ENCODE peak calls at places on chromosomes 11 and 22, in ten cellular contexts. E is SK-N-SH, C is GM23338, B is right cardiac atrium, U is A549, H is thyroid gland, K is cardiac muscle cell, S is heart left ventricle, Y is GM06990, V is choroid plexus epithelial cell. Q is an unnamed sample.

GRCh38 chr11:6351782-6352181 is 31.5 kb upstream of the CAVIN3 start:
- DNase-seq in E (no peak), C (no peak), B (no peak), U (no peak), H (no peak), K (no peak), S (no peak), Y (no peak), V (no peak), Q (no peak)

GRCh38 chr11:27464155-27464759 is 8.3 kb downstream of the LGR4 start:
- DNase-seq in E (no peak), C (peak; percentile 55), B (no peak), U (peak; percentile 79), H (peak; percentile 51), K (no peak), S (no peak), Y (no peak), V (peak; percentile 65), Q (no peak)

GRCh38 chr11:61507962-61508824 is at the start of gene LRRC10B:
- DNase-seq in E (peak; percentile 93), C (peak; percentile 95), B (no peak), U (peak; percentile 36), H (peak; percentile 29), K (peak; percentile 80), S (no peak), Y (no peak), V (no peak), Q (peak; percentile 66)

GRCh38 chr11:103547009-103547408 is 437.8 kb downstream of the DYNC2H1 start:
- DNase-seq in E (no peak), C (no peak), B (no peak), U (no peak), H (no peak), K (no peak), S (no peak), Y (no peak), V (no peak), Q (no peak)

GRCh38 chr11:112280268-112281126 is 19.8 kb upstream of the PLET1 start:
- DNase-seq in E (peak; percentile 85), C (peak; percentile 95), B (peak; percentile 46), U (peak; percentile 79), H (peak; percentile 60), K (peak; percentile 90), S (no peak), Y (peak; percentile 48), V (peak; percentile 92), Q (peak; percentile 88)

GRCh38 chr11:95108671-95109551 is 19.3 kb downstream of the ENDOD1 start:
- DNase-seq in E (no peak), C (no peak), B (no peak), U (no peak), H (no peak), K (no peak), S (no peak), Y (no peak), V (peak; percentile 76), Q (no peak)

GRCh38 chr11:93039841-93040240 is 70.4 kb downstream of the MTNR1B start:
- DNase-seq in E (no peak), C (no peak), B (no peak), U (no peak), H (no peak), K (no peak), S (no peak), Y (no peak), V (peak; percentile 37), Q (no peak)

GRCh38 chr11:93740031-93740801 is 1.1 kb downstream of the TAF1D start:
- DNase-seq in E (no peak), C (peak; percentile 70), B (no peak), U (peak; percentile 25), H (peak; percentile 51), K (peak; percentile 20), S (no peak), Y (peak; percentile 59), V (peak; percentile 55), Q (no peak)

GRCh38 chr11:17163296-17163695 is 44.5 kb downstream of the PIK3C2A start:
- DNase-seq in E (no peak), C (no peak), B (no peak), U (no peak), H (no peak), K (no peak), S (no peak), Y (no peak), V (no peak), Q (no peak)

GRCh38 chr11:17165247-17165890 is 42.4 kb downstream of the PIK3C2A start:
- DNase-seq in E (no peak), C (no peak), B (no peak), U (no peak), H (no peak), K (no peak), S (no peak), Y (no peak), V (no peak), Q (no peak)

GRCh38 chr11:17162376-17162775 is 45.4 kb downstream of the PIK3C2A start:
- DNase-seq in E (no peak), C (no peak), B (no peak), U (no peak), H (no peak), K (no peak), S (no peak), Y (no peak), V (no peak), Q (no peak)

GRCh38 chr11:17163742-17164141 is 44.0 kb downstream of the PIK3C2A start:
- DNase-seq in E (no peak), C (no peak), B (no peak), U (no peak), H (no peak), K (no peak), S (no peak), Y (no peak), V (no peak), Q (no peak)

GRCh38 chr11:17164361-17165246 is 43.2 kb downstream of the PIK3C2A start:
- DNase-seq in E (no peak), C (no peak), B (no peak), U (no peak), H (no peak), K (no peak), S (no peak), Y (no peak), V (peak; percentile 32), Q (no peak)
- H3K4me3 ChIP-seq in E (no peak overlapping the region), C (no peak overlapping the region), B (no peak overlapping the region), U (no peak overlapping the region), H (no peak overlapping the region), K (no peak overlapping the region), S (no peak overlapping the region), Y (no peak overlapping the region), V (no peak overlapping the region), Q (no peak overlapping the region)

DNA sequence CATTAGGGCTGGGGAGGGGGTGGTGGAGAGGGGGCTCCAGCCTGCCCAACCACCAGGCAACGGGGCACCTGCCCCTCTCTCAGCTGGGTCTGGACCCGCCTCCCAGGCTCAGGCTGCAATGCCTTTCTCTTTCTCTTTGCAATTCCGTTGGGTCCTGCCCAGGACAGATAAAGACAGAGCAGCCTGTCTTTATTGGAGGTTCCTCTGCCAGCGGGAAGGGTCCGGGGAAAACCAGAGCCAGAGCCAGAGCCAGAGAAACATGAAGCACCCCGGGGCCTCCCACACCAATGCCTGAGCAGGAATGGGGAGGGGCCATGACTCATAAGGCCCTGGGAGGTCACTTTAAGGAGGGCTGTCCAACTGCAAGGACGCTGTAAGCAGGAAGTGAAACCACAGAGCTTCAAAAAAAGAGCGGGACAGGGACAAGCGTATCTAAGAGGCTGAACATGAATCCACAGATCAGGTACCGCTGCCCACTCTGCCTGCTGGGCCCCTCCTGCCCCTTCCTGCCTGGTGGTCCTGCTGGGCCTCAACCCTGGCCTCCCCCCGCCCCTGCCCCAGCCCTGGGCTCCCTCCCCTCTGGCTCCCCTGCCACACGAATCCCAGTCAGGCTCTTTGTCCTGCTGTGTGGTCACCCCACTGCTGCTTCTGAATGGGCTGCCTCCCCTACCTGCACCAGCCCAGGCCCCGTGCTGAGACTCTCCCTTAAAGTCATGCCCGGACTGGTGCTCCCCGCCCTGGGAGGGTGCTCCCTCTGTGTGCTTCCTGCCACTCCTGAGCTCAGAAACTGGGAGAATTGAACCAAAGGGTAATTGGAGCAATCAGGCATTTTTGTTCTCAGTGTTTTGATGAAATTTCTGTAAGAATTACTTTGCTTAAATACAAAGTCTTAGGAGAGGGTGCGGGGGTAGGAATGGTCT is at the start of gene APOBEC3B:
- DNase-seq in E (no peak), C (peak; percentile 77), B (peak; percentile 84), U (peak; percentile 91), H (peak; percentile 93), K (peak; percentile 73), S (peak; percentile 67), Y (peak; percentile 76), V (no peak), Q (peak; percentile 10)
- H3K4me3 ChIP-seq in E (no peak within 1 kb of the TSS), C (no peak within 1 kb of the TSS), B (peak within 1 kb of the TSS; percentile 52), U (peak within 1 kb of the TSS; percentile 45), H (no peak within 1 kb of the TSS), K (no peak within 1 kb of the TSS), S (peak within 1 kb of the TSS; percentile 43), Y (peak within 1 kb of the TSS; percentile 62), V (no peak within 1 kb of the TSS), Q (no peak within 1 kb of the TSS)

DNA sequence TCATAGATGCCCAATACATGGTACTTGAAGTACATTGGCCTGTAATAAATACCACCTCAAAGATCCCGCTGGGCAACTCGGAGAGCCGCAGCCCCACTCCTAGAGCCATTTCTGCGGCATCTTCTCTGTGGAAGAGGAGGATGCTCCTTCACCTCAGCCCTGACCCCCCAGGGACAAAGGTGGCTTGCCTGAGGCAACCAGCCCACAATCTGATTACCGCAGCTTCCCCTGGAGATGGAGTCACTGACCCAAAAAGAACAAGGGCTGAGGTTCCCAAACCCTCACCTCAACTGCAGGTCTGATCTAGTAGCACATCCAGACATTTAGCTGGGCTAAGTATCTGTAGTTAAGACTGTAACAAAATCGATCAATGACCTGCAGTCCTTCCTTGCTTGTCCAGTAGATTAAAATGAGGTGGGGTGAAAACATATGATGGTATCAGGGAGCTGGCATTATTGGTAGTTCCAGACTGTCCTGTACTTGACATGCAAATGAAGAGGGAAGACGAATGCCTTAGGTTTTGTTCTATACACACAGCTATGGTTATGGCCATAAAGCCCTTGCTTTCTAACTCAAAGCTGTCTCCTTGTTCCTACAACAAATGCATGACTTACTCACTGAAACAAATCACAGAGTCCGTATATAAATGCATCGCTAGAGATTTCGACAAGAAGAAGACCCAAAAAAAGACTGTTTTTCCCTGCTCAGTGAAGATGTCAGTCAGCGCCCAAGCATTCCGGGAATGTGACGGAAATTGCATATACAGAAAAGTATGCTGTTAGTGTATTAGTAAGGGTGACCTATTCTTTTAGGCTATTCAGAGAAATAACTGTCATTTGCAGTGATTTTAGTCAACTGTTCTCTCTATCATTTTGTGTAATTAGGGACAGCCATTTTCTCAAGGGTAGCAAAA is 33.7 kb downstream of the C11orf71 start:
- DNase-seq in E (no peak), C (no peak), B (no peak), U (peak; percentile 12), H (no peak), K (no peak), S (no peak), Y (no peak), V (peak; percentile 83), Q (no peak)
- H3K4me3 ChIP-seq in E (peak overlapping the region; percentile 3), C (no peak overlapping the region), B (no peak overlapping the region), U (no peak overlapping the region), H (no peak overlapping the region), K (no peak overlapping the region), S (no peak overlapping the region), Y (no peak overlapping the region), V (no peak overlapping the region), Q (no peak overlapping the region)

DNA sequence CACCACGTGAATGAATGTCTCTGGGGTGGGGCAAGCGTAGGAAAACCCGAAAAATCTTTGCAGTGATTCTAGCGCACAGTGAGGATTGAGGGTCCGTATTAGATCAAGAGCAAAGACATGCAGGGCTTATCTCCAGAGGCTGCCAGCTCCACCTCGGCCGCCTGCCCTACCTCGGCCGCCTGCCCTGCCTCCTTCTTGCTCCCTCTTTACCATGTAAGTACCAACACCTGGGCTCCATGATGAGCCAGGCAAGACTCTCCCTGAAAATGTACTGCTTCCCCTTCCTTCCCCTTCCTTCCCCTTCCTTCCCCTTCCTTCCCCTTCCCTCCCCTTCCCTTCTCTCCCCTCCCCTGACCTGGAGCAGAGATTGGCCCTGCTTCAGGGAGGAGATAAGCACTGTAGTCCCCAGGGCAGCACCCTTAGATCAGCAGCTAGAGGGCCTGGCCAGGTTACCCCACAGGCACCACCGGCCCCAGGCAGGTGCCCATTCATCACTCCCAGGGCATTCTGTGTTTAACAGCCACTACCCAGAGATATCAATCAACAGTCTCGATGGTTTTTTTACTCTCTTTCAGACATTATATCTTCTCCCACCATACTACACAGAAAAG is 25.5 kb upstream of the ADORA2A start:
- DNase-seq in E (peak; percentile 34), C (no peak), B (no peak), U (no peak), H (no peak), K (no peak), S (no peak), Y (no peak), V (no peak), Q (no peak)
- H3K4me3 ChIP-seq in E (peak overlapping the region; percentile 9), C (no peak overlapping the region), B (peak overlapping the region; percentile 30), U (no peak overlapping the region), H (no peak overlapping the region), K (no peak overlapping the region), S (no peak overlapping the region), Y (no peak overlapping the region), V (no peak overlapping the region), Q (no peak overlapping the region)

Q was measured in Jurkat, Clone E6-1.